ENCODE peak calls at places on chromosomes 16 and 17, in nine cellular contexts. H is MM.1S, B is HCT116, X is GM23338, Z is GM23248, F is OCI-LY7, N is neural progenitor cell, W is SK-N-SH, I is hepatocyte. A is an unnamed sample.

GRCh38 chr17:50379733-50380132 is 6.7 kb downstream of the EME1 start:
- DNase-seq in H (no peak), B (no peak), X (no peak), Z (no peak), F (no peak), N (no peak), W (no peak), I (no peak), A (no peak)

GRCh38 chr16:15765880-15766279 is 90.9 kb downstream of the MYH11 start:
- DNase-seq in H (peak), B (peak), X (peak), Z (peak), F (peak), N (peak), W (peak), I (peak), A (peak)

GRCh38 chr16:48101069-48101674 is 54.6 kb downstream of the ABCC12 start:
- DNase-seq in H (no peak), B (no peak), X (no peak), Z (no peak), F (no peak), N (no peak), W (no peak), I (no peak), A (no peak)

GRCh38 chr17:74770498-74771318 is 5.4 kb downstream of the NAT9 start:
- DNase-seq in H (peak), B (peak), X (peak), Z (peak), F (peak), N (peak), W (peak), I (peak), A (peak)

GRCh38 chr16:89700649-89701424 is 668 bp downstream of the SPATA2L start:
- DNase-seq in H (peak), B (no peak), X (peak), Z (peak), F (peak), N (peak), W (peak), I (peak), A (peak)

GRCh38 chr17:77610518-77610893 is 348.0 kb upstream of the TNRC6C start:
- DNase-seq in H (no peak), B (no peak), X (no peak), Z (no peak), F (no peak), N (no peak), W (no peak), I (no peak), A (no peak)

GRCh38 chr16:19657831-19658230 is 60.2 kb downstream of the KNOP1 start:
- DNase-seq in H (no peak), B (no peak), X (no peak), Z (no peak), F (no peak), N (no peak), W (no peak), I (no peak), A (no peak)

GRCh38 chr16:23801387-23801786 is 34.4 kb upstream of the PRKCB start:
- DNase-seq in H (peak), B (peak), X (peak), Z (peak), F (peak), N (peak), W (peak), I (peak), A (peak)

GRCh38 chr16:87438611-87438985 is 46.5 kb downstream of the MAP1LC3B start:
- DNase-seq in H (no peak), B (no peak), X (no peak), Z (no peak), F (no peak), N (no peak), W (no peak), I (no peak), A (no peak)

GRCh38 chr17:36937961-36938565 is 788 bp downstream of the LHX1 start:
- DNase-seq in H (no peak), B (no peak), X (peak), Z (peak), F (no peak), N (peak), W (peak), I (no peak), A (no peak)

GRCh38 chr17:42247734-42248133 is 28.5 kb downstream of the STAT5B start:
- DNase-seq in H (no peak), B (no peak), X (no peak), Z (peak), F (no peak), N (no peak), W (no peak), I (peak), A (no peak)
- TF ChIP-seq EZH2phosphoT487 in H (no peak), B (no peak), X (no peak), Z (no peak), F (no peak), N (no peak), W (no peak), I (no peak), A (no peak)

GRCh38 chr17:59618894-59619312 is 792 bp upstream of the CLTC start:
- DNase-seq in H (peak), B (no peak), X (peak), Z (no peak), F (no peak), N (peak), W (peak), I (peak), A (no peak)
- TF ChIP-seq EZH2phosphoT487 in H (no peak), B (no peak), X (no peak), Z (no peak), F (no peak), N (no peak), W (no peak), I (no peak), A (no peak)

GRCh38 chr16:11794991-11795886 is 1.8 kb downstream of the ZC3H7A start:
- DNase-seq in H (no peak), B (no peak), X (no peak), Z (peak), F (no peak), N (no peak), W (no peak), I (no peak), A (no peak)
- TF ChIP-seq EZH2phosphoT487 in H (no peak), B (no peak), X (no peak), Z (no peak), F (no peak), N (no peak), W (no peak), I (no peak), A (no peak)

DNA sequence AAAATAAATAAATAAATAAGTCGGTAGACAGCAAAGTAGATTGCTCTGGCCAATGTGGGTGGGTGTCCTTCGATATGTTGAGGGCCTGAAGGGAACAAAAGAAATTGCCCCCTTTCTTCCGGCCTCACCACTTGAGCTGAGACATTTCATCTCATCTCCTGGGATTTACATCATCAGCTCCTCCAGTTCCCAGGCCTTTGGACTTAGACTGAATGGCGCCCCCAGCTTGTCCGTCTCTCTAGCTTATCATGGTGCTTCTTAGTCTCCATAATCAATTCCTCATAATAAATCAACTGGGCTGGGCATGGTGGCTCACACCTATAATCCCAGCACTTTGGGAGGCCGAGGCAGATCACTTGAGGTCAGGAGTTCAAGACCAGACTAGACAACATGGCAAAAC is 13.8 kb upstream of the HAP1 start:
- DNase-seq in H (no peak), B (no peak), X (no peak), Z (no peak), F (no peak), N (no peak), W (no peak), I (no peak), A (no peak)
- TF ChIP-seq EZH2phosphoT487 in H (no peak), B (no peak), X (no peak), Z (no peak), F (no peak), N (no peak), W (no peak), I (no peak), A (no peak)

GRCh38 chr17:17376362-17376761 is 73.2 kb downstream of the NT5M start:
- DNase-seq in H (no peak), B (no peak), X (no peak), Z (peak), F (no peak), N (no peak), W (no peak), I (peak), A (peak)
- TF ChIP-seq EZH2phosphoT487 in H (no peak), B (no peak), X (no peak), Z (no peak), F (no peak), N (no peak), W (no peak), I (no peak), A (no peak)

DNA sequence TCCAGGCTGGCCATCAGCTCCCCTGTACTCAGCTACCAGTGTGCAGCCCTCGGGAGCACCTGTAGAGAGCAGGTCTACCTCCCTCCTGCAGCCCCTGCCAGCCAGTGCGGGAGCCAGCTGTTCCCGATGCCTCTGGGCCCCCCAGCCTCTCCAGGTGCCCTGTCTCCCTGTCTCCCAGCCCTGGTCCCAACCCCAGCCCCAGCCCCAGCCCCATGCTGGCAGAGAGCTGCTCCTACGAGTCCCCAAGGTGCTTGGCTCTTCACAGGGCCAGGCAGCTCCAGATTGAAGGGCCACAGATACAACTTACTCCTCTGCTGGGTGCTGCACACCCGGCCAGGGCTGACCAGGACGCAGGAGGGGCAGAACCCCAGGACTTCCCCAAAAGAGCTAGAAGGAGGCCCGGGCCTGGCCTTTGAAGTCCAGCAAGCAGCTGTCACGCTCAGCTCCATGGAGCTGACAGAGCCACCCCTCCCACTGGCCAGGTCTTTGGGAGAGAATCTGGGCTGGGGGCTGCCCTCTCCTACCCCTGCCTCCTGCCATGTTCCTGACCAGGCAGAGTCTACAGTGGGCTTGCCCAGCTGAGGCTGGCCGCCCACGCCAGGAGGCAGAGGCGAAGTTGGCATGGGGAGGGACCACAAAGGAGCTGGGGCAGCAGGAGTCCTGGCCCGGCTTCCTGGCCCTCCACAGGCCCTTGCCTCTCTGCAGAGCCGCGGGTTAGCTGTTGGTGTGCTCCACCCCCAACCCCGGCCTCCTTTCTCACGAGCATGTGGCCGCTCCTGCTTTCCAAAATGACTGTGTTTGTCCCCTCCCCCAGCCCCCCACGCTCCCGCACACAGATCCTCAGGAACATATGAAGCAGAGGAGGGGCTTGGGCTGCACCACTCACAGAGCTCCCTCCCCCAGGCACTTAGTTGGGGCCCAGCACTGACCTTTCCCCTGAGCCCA is 9.4 kb upstream of the ADAM11 start:
- DNase-seq in H (no peak), B (no peak), X (no peak), Z (no peak), F (no peak), N (no peak), W (no peak), I (no peak), A (no peak)
- TF ChIP-seq EZH2phosphoT487 in H (no peak), B (no peak), X (no peak), Z (no peak), F (no peak), N (no peak), W (no peak), I (no peak), A (no peak)